ENCODE peak calls at places on chromosomes 12 and 14, in four cellular contexts. Q is psoas muscle, G is GM23248, P is dorsolateral prefrontal cortex. Z is an unnamed sample.

GRCh38 chr14:91755560-91755959 is 23.7 kb upstream of the CATSPERB start:
- DNase-seq in P (no peak), Q (no peak), G (peak), Z (no peak)

GRCh38 chr14:20690848-20691640 is 2.5 kb downstream of the ANG start:
- DNase-seq in G (peak), P (peak), Q (no peak), Z (no peak)

GRCh38 chr14:91246051-91246852 is 1.7 kb upstream of the GPR68 start:
- DNase-seq in G (no peak), P (no peak), Q (no peak), Z (no peak)

GRCh38 chr12:59036341-59036740 is 116.0 kb upstream of the LRIG3 start:
- DNase-seq in Q (no peak), P (no peak), G (no peak), Z (no peak)

GRCh38 chr14:41285193-41285748 is 321.4 kb upstream of the LRFN5 start:
- DNase-seq in Q (no peak), P (no peak), G (peak), Z (no peak)

GRCh38 chr14:55586411-55586810 is 6.4 kb downstream of the KTN1 start:
- DNase-seq in G (no peak), P (no peak), Q (no peak), Z (no peak)

GRCh38 chr14:100654814-100655795 is 67.9 kb upstream of the BEGAIN start:
- DNase-seq in Q (no peak), G (peak), P (no peak), Z (no peak)

GRCh38 chr14:68712703-68713370 is 80.0 kb downstream of the ZFP36L1 start:
- DNase-seq in G (no peak), Q (no peak), P (no peak), Z (no peak)

GRCh38 chr12:94832780-94833760 is 170.4 kb downstream of the NDUFA12 start:
- DNase-seq in Q (no peak), G (peak), P (no peak), Z (no peak)

GRCh38 chr12:124938606-124939427 is 24.4 kb upstream of the UBC start:
- DNase-seq in P (peak), Q (peak), G (peak), Z (no peak)

GRCh38 chr12:16281157-16281556 is 3.7 kb upstream of the SLC15A5 start:
- DNase-seq in P (no peak), G (peak), Q (no peak), Z (no peak)

GRCh38 chr14:21852061-21852664 is 178.5 kb upstream of the OR4E1 start:
- DNase-seq in G (peak), P (peak), Q (no peak), Z (peak)

GRCh38 chr12:116434155-116435065 is 124.8 kb upstream of the MAP1LC3B2 start:
- DNase-seq in P (peak), Q (peak), G (peak), Z (no peak)

GRCh38 chr12:25124493-25124892 is 70.5 kb downstream of the DNAI7 start:
- DNase-seq in G (no peak), P (no peak), Q (no peak), Z (no peak)

GRCh38 chr14:81516941-81517797 is 16.5 kb downstream of the SEL1L start:
- DNase-seq in P (no peak), Q (no peak), G (peak), Z (no peak)

GRCh38 chr12:90909069-90909676 is 45.8 kb downstream of the CCER1 start:
- DNase-seq in Q (no peak), P (peak), G (peak), Z (no peak)

GRCh38 chr12:103969391-103969790 is 3.7 kb downstream of the TDG start:
- DNase-seq in G (peak), Q (no peak), P (no peak), Z (no peak)

GRCh38 chr14:75268638-75269550 is 9.7 kb upstream of the FOS start:
- DNase-seq in Q (no peak), P (no peak), G (no peak), Z (no peak)

GRCh38 chr12:132475304-132476037 is 14.5 kb upstream of the FBRSL1 start:
- DNase-seq in G (peak), P (no peak), Q (no peak), Z (no peak)

GRCh38 chr12:92478692-92479091 is 224.1 kb upstream of the PLEKHG7 start:
- DNase-seq in G (no peak), P (no peak), Q (no peak), Z (no peak)

GRCh38 chr14:101880016-101880297 is 84.4 kb upstream of the DYNC1H1 start:
- DNase-seq in G (no peak), Q (no peak), P (no peak), Z (no peak)

GRCh38 chr12:26987634-26988424 is 26.4 kb downstream of the TM7SF3 start:
- DNase-seq in Q (no peak), P (no peak), G (peak), Z (no peak)

GRCh38 chr12:86621957-86622356 is 365.8 kb upstream of the MGAT4C start:
- DNase-seq in P (no peak), Q (no peak), G (no peak), Z (no peak)

GRCh38 chr12:10249690-10250455 is 37.2 kb downstream of the GABARAPL1 start:
- DNase-seq in P (no peak), Q (no peak), G (no peak), Z (no peak)

GRCh38 chr12:57717131-57717530 is 21.4 kb downstream of the AGAP2 start:
- DNase-seq in Q (no peak), G (no peak), P (no peak), Z (no peak)

GRCh38 chr14:75602527-75602926 is 24.1 kb downstream of the FLVCR2 start:
- DNase-seq in Q (no peak), G (no peak), P (no peak), Z (no peak)

GRCh38 chr12:107749094-107749493 is 11.8 kb downstream of the PRDM4 start:
- DNase-seq in P (no peak), G (peak), Q (no peak), Z (no peak)

GRCh38 chr12:130220361-130220760 is 58.1 kb downstream of the FZD10 start:
- DNase-seq in G (no peak), Q (no peak), P (no peak), Z (no peak)

DNA sequence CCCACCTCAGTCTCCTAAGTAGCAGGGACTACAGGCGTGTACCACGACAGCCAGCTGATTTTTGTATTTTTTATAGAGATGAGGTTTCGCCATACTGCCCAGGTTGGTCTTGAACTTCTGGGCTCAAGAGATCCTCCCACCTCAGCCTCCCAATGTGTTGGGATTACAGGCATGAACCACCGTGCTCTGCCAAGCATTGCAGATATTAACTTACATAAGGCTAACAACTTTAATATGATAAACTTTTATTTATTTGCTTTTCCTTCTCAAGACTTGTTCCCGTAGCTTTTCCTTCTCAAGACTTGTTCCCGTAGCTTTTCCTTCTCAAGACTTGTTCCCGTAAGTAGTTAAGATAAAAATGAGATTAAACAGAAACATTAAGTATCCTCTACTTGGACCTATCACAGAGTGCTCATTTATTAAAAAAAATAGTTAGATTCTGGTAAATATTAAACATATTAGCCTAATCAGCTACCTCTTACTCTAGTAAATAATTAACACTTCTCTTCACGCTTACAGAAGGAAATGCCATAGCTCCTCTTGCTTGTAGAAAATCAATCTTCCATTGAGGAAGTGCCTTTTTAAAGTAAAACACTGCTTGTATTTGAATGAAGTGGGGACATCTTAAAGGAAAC is 157.7 kb upstream of the KITLG start:
- DNase-seq in G (no peak), P (no peak), Q (no peak), Z (no peak)
- H3K27ac ChIP-seq in G (no peak), P (no peak), Q (no peak), Z (no peak)

GRCh38 chr12:106126441-106127288 is 12.1 kb downstream of the NUAK1 start:
- DNase-seq in Q (no peak), G (peak), P (no peak), Z (no peak)
- H3K27ac ChIP-seq in Q (peak), G (peak), P (peak), Z (no peak)

GRCh38 chr12:76919388-76920181 is 40.8 kb upstream of the CSRP2 start:
- DNase-seq in P (no peak), Q (no peak), G (no peak), Z (no peak)
- H3K27ac ChIP-seq in P (no peak), Q (no peak), G (no peak), Z (no peak)

GRCh38 chr12:67096533-67097318 is 172.4 kb upstream of the CAND1 start:
- DNase-seq in G (peak), P (no peak), Q (no peak), Z (no peak)
- H3K27ac ChIP-seq in G (no peak), P (no peak), Q (no peak), Z (no peak)

DNA sequence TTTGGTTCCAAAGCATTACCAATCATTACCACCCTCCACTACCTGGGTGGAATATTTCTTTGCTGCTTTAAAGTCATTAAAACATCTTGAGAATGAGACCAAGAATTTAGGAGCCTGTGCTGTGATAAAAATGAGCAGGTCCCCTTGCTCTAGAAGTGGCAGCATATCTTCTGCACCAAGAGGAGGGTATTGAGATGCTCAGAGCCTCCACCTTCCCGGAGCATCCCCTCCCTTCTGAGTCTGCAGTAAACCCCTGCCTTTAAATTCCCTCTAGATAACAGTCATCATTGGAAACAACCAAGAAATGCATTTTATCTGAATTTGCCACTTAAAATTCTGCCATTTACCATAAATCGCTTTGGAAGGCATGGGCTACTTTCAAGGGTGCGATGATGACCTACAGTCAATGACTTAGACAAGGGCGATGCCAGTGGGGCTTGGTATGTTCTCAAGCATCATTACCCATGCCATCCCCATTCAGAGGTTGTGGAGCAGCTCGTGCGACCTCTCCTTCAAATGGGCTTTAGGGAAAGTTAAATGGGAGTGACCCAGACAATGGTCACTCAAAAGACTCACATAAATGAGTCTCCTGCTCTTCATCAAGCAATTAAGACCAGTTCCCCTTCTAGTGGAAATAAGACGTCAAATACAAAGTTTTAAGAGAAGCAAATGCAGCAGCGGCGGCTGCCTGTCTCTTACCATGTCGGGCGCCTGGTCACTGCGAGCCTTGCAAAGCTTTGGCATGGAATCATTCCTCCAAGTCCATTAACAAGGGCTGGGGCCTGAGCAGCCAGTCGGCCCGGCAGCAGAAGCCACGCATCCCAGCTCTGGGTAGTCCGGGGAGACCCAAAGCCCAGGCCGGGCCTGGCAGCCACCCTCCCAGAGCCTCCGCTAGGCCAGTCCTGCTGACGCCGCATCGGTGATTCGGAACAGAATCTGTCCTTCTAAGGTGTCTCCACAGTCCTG is 334.5 kb downstream of the TMEM121 start:
- DNase-seq in Q (no peak), G (no peak), P (no peak), Z (no peak)
- H3K27ac ChIP-seq in Q (no peak), G (no peak), P (no peak), Z (no peak)

DNA sequence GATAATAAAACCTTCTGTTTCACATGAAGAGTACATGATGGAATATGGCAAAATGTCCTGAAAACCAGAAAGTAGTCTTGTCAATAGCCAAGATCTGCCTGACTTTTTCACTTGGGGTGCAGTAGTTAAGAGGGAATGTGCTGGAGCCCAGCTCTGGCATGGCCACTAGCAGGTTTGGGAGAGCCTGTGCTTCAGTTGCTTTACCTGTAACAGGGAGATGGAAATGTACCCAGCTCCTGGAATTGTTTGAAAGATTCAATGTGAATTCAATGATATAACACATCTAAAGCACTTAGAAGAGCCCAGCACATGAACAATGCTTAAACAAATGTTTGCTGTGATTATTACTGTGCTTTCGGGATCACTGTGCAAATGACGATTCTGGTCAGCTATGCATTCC is 224.8 kb downstream of the APAF1 start:
- DNase-seq in G (no peak), P (no peak), Q (no peak), Z (no peak)
- H3K27ac ChIP-seq in G (no peak), P (peak), Q (no peak), Z (peak)

GRCh38 chr14:29265852-29266251 is 499.3 kb downstream of the FOXG1 start:
- DNase-seq in P (no peak), G (no peak), Q (no peak), Z (no peak)

GRCh38 chr14:29262979-29263378 is 496.4 kb downstream of the FOXG1 start:
- DNase-seq in P (no peak), Q (no peak), G (peak), Z (no peak)

DNA sequence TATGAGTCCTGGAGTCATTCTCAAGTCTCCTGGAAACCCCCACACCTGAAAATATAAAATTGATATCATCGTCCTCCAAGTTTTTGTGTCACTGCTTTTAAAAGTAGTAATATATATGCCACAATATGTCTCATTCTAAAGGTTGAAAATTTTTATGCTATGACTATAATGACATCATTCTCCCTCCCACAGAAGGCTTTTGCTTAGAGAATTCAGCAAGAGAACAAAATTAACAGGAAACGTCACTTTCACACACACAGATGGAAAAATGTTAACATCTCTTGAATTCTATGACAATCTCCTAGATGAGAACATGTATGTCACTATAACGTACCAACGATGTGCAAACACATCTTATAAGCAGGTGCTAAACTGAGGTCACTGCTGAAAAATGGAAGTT is 498.3 kb downstream of the FOXG1 start:
- DNase-seq in G (peak), Q (no peak), P (no peak), Z (no peak)
- H3K27ac ChIP-seq in G (no peak), Q (no peak), P (no peak), Z (no peak)

GRCh38 chr14:59849371-59850130 is 21.0 kb downstream of the RTN1 start:
- DNase-seq in G (no peak), P (no peak), Q (no peak), Z (no peak)
- H3K27ac ChIP-seq in G (no peak), P (no peak), Q (no peak), Z (no peak)

GRCh38 chr12:53994268-53994690 is 5.7 kb upstream of the HOXC9 start:
- DNase-seq in P (no peak), Q (no peak), G (no peak), Z (no peak)

GRCh38 chr12:53995311-53996187 is 4.4 kb upstream of the HOXC9 start:
- DNase-seq in P (no peak), G (peak), Q (peak), Z (no peak)

GRCh38 chr12:53993397-53994267 is 6.3 kb upstream of the HOXC9 start:
- DNase-seq in P (no peak), G (no peak), Q (no peak), Z (no peak)

GRCh38 chr12:53996188-53996885 is 3.6 kb upstream of the HOXC9 start:
- DNase-seq in P (no peak), Q (no peak), G (no peak), Z (no peak)

DNA sequence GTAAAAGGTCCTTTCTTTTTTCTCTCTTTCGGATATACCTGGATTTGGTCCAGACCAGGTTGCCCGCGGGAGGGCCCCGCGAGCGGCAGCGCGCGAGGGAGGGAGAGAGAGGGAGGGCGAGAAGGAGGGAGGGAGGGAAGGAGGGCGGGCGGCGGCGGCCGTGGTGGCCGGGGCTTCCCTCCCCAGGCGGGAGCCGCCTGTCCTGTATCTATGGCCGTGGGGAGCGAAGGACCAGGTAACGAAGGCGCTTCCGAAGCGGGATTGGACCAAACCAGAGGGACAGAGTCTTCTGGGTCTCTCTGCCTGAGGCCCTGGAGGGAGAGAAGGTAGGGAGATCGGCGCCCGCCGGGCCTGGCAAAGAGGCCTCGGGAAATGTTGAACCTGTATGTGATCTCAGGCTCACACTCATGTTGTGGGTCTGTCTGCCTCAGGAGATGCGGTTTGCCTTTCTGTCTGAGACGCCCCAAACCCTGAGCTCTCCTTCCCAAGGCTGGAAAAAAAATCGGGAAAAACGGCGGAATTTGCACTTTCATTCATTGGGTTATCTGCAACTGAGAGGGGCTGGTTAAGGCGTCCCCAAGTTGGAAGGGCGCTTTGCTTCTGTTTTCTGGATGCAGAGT is 5.2 kb upstream of the HOXC9 start:
- DNase-seq in Q (no peak), G (no peak), P (no peak), Z (no peak)
- H3K27ac ChIP-seq in Q (peak), G (no peak), P (no peak), Z (no peak)

Z was measured in substantia nigra.